ENCODE peak calls at places on chromosomes 16 and 17, in seven cellular contexts. P, Y, D, J, N, L and K are unnamed samples.

GRCh38 chr16:88839026-88839529 is 17.7 kb downstream of the GALNS start:
- DNase-seq in P (no peak), Y (no peak), D (no peak), J (no peak), N (no peak), L (no peak), K (no peak)

GRCh38 chr16:55021595-55022475 is 91.2 kb downstream of the IRX5 start:
- DNase-seq in P (peak; percentile 65), Y (no peak), D (no peak), J (no peak), N (peak; percentile 48), L (no peak), K (no peak)

GRCh38 chr17:46809110-46809571 is 9.4 kb downstream of the WNT3 start:
- DNase-seq in P (no peak), Y (no peak), D (no peak), J (no peak), N (no peak), L (no peak), K (no peak)

GRCh38 chr16:84596161-84596560 is 21.7 kb downstream of the COTL1 start:
- DNase-seq in P (no peak), Y (no peak), D (no peak), J (no peak), N (no peak), L (no peak), K (peak; percentile 23)

GRCh38 chr17:39705786-39706348 is 6.0 kb downstream of the ERBB2 start:
- DNase-seq in P (no peak), Y (peak; percentile 84), D (no peak), J (peak; percentile 53), N (peak; percentile 78), L (no peak), K (peak; percentile 59)

GRCh38 chr17:55351027-55351625 is 70.5 kb downstream of the MMD start:
- DNase-seq in P (no peak), Y (no peak), D (no peak), J (no peak), N (no peak), L (no peak), K (no peak)

GRCh38 chr17:69434164-69434579 is 19.7 kb downstream of the MAP2K6 start:
- DNase-seq in P (peak; percentile 57), Y (no peak), D (peak; percentile 26), J (peak; percentile 23), N (no peak), L (peak; percentile 28), K (no peak)

GRCh38 chr16:49785970-49786369 is 69.9 kb downstream of the ZNF423 start:
- DNase-seq in P (no peak), Y (no peak), D (no peak), J (no peak), N (no peak), L (no peak), K (no peak)

GRCh38 chr17:38871247-38871991 is 1.6 kb downstream of the LASP1 start:
- DNase-seq in P (peak; percentile 71), Y (peak; percentile 88), D (peak; percentile 80), J (peak; percentile 50), N (peak; percentile 85), L (peak; percentile 83), K (peak; percentile 90)

DNA sequence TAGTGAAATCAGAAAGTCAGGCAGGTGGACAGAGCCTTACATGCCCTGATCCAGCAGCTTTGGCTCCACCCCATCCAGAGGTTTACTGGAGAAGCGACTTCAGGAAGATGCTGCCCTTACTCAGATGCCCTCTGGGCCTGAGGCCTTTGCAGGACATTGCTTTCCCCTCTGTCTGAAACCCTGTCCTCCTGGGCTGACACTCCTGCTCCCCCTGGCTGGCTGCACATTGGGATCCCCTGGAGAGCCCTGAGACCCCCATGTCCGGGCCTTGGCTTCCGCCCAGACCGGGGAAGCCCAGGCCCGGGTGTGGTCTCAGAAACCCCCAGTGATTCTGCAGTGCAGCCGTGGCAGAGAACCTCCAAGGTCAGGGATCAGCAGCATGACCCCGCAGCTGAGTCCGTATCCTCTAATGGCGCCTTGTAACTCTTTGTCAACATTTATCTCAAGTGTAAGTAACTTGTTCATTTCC is 36.6 kb downstream of the BCO1 start:
- DNase-seq in P (no peak), Y (no peak), D (no peak), J (no peak), N (peak; percentile 59), L (no peak), K (no peak)
- H3K4me1 ChIP-seq in P (no peaks in the 10 kb centered on the region), Y (no peaks in the 10 kb centered on the region), D (no peaks in the 10 kb centered on the region), J (no peaks in the 10 kb centered on the region), N (peaks cover 41% of the 10 kb centered on the region), L (no peaks in the 10 kb centered on the region), K (no peaks in the 10 kb centered on the region)

GRCh38 chr16:46745594-46745993 is 2.5 kb downstream of the MYLK3 start:
- DNase-seq in P (no peak), Y (no peak), D (no peak), J (no peak), N (no peak), L (no peak), K (no peak)

GRCh38 chr16:46748775-46749705 is 896 bp upstream of the MYLK3 start:
- DNase-seq in P (no peak), Y (no peak), D (no peak), J (peak; percentile 82), N (no peak), L (no peak), K (no peak)

GRCh38 chr16:46747777-46748651 is at the start of gene MYLK3:
- DNase-seq in P (no peak), Y (no peak), D (no peak), J (peak; percentile 79), N (no peak), L (no peak), K (peak; percentile 70)

GRCh38 chr16:46743232-46743719 is 4.9 kb downstream of the MYLK3 start:
- DNase-seq in P (peak; percentile 51), Y (no peak), D (peak; percentile 28), J (peak; percentile 46), N (no peak), L (peak; percentile 32), K (peak; percentile 61)

GRCh38 chr16:46746821-46747776 is 1.0 kb downstream of the MYLK3 start:
- DNase-seq in P (no peak), Y (no peak), D (no peak), J (peak; percentile 61), N (no peak), L (no peak), K (no peak)
- H3K4me1 ChIP-seq in P (no peaks in the 10 kb centered on the region), Y (peaks cover 24% of the 10 kb centered on the region), D (peaks cover 18% of the 10 kb centered on the region), J (peaks cover 48% of the 10 kb centered on the region), N (no peaks in the 10 kb centered on the region), L (no peaks in the 10 kb centered on the region), K (no peaks in the 10 kb centered on the region)

GRCh38 chr16:81319221-81319912 is 4.6 kb downstream of the GAN start:
- DNase-seq in P (peak; percentile 83), Y (no peak), D (peak; percentile 77), J (no peak), N (no peak), L (no peak), K (no peak)

GRCh38 chr16:81318711-81319110 is 3.9 kb downstream of the GAN start:
- DNase-seq in P (no peak), Y (no peak), D (no peak), J (no peak), N (no peak), L (no peak), K (no peak)

GRCh38 chr16:81324808-81325207 is 10.0 kb downstream of the GAN start:
- DNase-seq in P (no peak), Y (no peak), D (no peak), J (no peak), N (no peak), L (no peak), K (no peak)

GRCh38 chr16:81321537-81321936 is 6.8 kb downstream of the GAN start:
- DNase-seq in P (no peak), Y (no peak), D (no peak), J (no peak), N (no peak), L (no peak), K (no peak)

GRCh38 chr16:81321039-81321438 is 6.3 kb downstream of the GAN start:
- DNase-seq in P (peak; percentile 28), Y (no peak), D (no peak), J (no peak), N (no peak), L (no peak), K (no peak)
- H3K4me1 ChIP-seq in P (peaks cover 13% of the 10 kb centered on the region), Y (peaks cover 18% of the 10 kb centered on the region), D (peaks cover 10% of the 10 kb centered on the region), J (peaks cover 48% of the 10 kb centered on the region), N (no peaks in the 10 kb centered on the region), L (no peaks in the 10 kb centered on the region), K (no peaks in the 10 kb centered on the region)

GRCh38 chr16:66703359-66704215 is 7.0 kb upstream of the CMTM4 start:
- DNase-seq in P (peak; percentile 28), Y (no peak), D (no peak), J (no peak), N (no peak), L (no peak), K (no peak)

GRCh38 chr16:66701061-66701460 is 4.5 kb upstream of the CMTM4 start:
- DNase-seq in P (no peak), Y (no peak), D (no peak), J (no peak), N (no peak), L (no peak), K (no peak)

GRCh38 chr16:66699898-66700297 is 3.4 kb upstream of the CMTM4 start:
- DNase-seq in P (no peak), Y (no peak), D (no peak), J (no peak), N (no peak), L (no peak), K (no peak)

GRCh38 chr16:66698046-66698445 is 1.5 kb upstream of the CMTM4 start:
- DNase-seq in P (no peak), Y (no peak), D (no peak), J (no peak), N (no peak), L (no peak), K (no peak)

GRCh38 chr16:66701516-66701915 is 5.0 kb upstream of the CMTM4 start:
- DNase-seq in P (no peak), Y (no peak), D (no peak), J (no peak), N (no peak), L (no peak), K (no peak)
- H3K4me1 ChIP-seq in P (peaks cover 1% of the 10 kb centered on the region), Y (peaks cover 55% of the 10 kb centered on the region), D (peaks cover 3% of the 10 kb centered on the region), J (peaks cover 27% of the 10 kb centered on the region), N (peaks cover 10% of the 10 kb centered on the region), L (no peaks in the 10 kb centered on the region), K (peaks cover 3% of the 10 kb centered on the region)

DNA sequence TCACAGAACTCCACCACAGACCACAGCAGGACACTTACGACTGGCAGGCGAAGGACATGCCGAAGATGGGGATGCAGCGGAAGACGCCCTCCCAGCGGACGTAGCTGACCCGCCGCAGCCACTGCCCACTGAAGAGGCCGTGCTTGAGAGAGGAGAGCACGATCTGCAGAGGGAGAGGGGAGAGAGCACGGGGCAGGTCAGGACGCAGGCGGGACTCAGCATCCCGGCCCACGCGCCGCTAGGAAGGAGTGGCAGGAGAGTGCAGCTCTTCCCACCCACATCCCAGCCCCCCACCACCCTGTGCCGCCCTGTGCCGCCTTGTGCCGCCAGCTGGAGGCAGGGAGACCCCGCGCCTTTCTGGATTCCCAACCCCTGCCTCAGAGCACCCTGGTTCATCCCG is 14.5 kb downstream of the SLC38A10 start:
- DNase-seq in P (no peak), Y (peak; percentile 61), D (no peak), J (no peak), N (no peak), L (no peak), K (no peak)
- H3K4me1 ChIP-seq in P (peaks cover 12% of the 10 kb centered on the region), Y (peaks cover 33% of the 10 kb centered on the region), D (peaks cover 11% of the 10 kb centered on the region), J (peaks cover 37% of the 10 kb centered on the region), N (peaks cover 4% of the 10 kb centered on the region), L (no peaks in the 10 kb centered on the region), K (no peaks in the 10 kb centered on the region)